ENCODE peak calls at places on chromosomes 13 and 19, in six cellular contexts. B is putamen; T is DMS153; A is NCI-H446; J is CD8-positive, alpha-beta T cell; I is T1000. U is an unnamed sample.

GRCh38 chr13:94329754-94330551 is 149.5 kb downstream of the DCT start:
- DNase-seq in B (no peak), T (no peak), A (no peak), J (no peak), I (no peak), U (no peak)

GRCh38 chr13:75494491-75494890 is 12.5 kb upstream of the TBC1D4 start:
- DNase-seq in B (no peak), T (no peak), A (no peak), J (no peak), I (no peak), U (no peak)

GRCh38 chr19:56294557-56294956 is 20.1 kb downstream of the ZSCAN5A start:
- DNase-seq in B (peak; percentile 24), T (peak; percentile 51), A (no peak), J (no peak), I (no peak), U (no peak)

GRCh38 chr19:17802137-17802858 is 7.4 kb downstream of the B3GNT3 start:
- DNase-seq in B (no peak), T (no peak), A (no peak), J (no peak), I (no peak), U (no peak)

GRCh38 chr13:94617389-94618000 is 15.8 kb downstream of the GPR180 start:
- DNase-seq in B (peak; percentile 32), T (no peak), A (no peak), J (no peak), I (no peak), U (no peak)

GRCh38 chr19:35264281-35265125 is 4.3 kb upstream of the USF2 start:
- DNase-seq in B (no peak), T (no peak), A (no peak), J (no peak), I (no peak), U (no peak)

GRCh38 chr19:6472713-6473112 is 8.6 kb downstream of the CRB3 start:
- DNase-seq in B (no peak), T (no peak), A (no peak), J (no peak), I (no peak), U (no peak)

GRCh38 chr19:51784922-51785690 is 9.9 kb upstream of the FPR3 start:
- DNase-seq in B (no peak), T (no peak), A (no peak), J (no peak), I (peak; percentile 73), U (peak; percentile 32)

GRCh38 chr19:31263317-31263716 is 85.9 kb downstream of the TSHZ3 start:
- DNase-seq in B (no peak), T (no peak), A (no peak), J (no peak), I (no peak), U (no peak)

GRCh38 chr13:96052655-96053002 is 572 bp downstream of the UGGT2 start:
- DNase-seq in B (peak; percentile 31), T (peak; percentile 55), A (no peak), J (no peak), I (no peak), U (peak; percentile 28)

GRCh38 chr19:12484371-12485322 is at the start of gene ZNF709:
- DNase-seq in B (peak; percentile 91), T (peak; percentile 71), A (peak; percentile 56), J (peak; percentile 85), I (peak; percentile 68), U (peak; percentile 78)

GRCh38 chr19:1310853-1311180 is 25.1 kb downstream of the EFNA2 start:
- DNase-seq in B (no peak), T (no peak), A (no peak), J (no peak), I (no peak), U (no peak)

GRCh38 chr19:45952691-45953505 is 20.8 kb downstream of the NOVA2 start:
- DNase-seq in B (no peak), T (peak; percentile 86), A (no peak), J (peak; percentile 14), I (no peak), U (no peak)

GRCh38 chr13:55345197-55345596 is 1795.5 kb upstream of the PRR20A start:
- DNase-seq in B (no peak), T (no peak), A (no peak), J (no peak), I (no peak), U (no peak)

GRCh38 chr13:41564046-41564445 is 106.7 kb downstream of the RGCC start:
- DNase-seq in B (no peak), T (no peak), A (no peak), J (no peak), I (no peak), U (no peak)

GRCh38 chr19:8517551-8518442 is 3.8 kb upstream of the ZNF414 start:
- DNase-seq in B (no peak), T (no peak), A (no peak), J (peak; percentile 54), I (no peak), U (no peak)

GRCh38 chr13:72638059-72638815 is 89.2 kb downstream of the MZT1 start:
- DNase-seq in B (no peak), T (no peak), A (no peak), J (no peak), I (no peak), U (no peak)

GRCh38 chr19:4889034-4889825 is 13.5 kb downstream of the ARRDC5 start:
- DNase-seq in B (no peak), T (no peak), A (peak; percentile 55), J (no peak), I (peak; percentile 37), U (no peak)

GRCh38 chr19:13164370-13165090 is 14.3 kb downstream of the IER2 start:
- DNase-seq in B (no peak), T (peak; percentile 68), A (no peak), J (peak; percentile 24), I (peak; percentile 47), U (no peak)

GRCh38 chr19:1045247-1045603 is 5.3 kb downstream of the ABCA7 start:
- DNase-seq in B (no peak), T (no peak), A (no peak), J (no peak), I (peak; percentile 66), U (no peak)

GRCh38 chr13:50152224-50152623 is 137.0 kb downstream of the KCNRG start:
- DNase-seq in B (no peak), T (no peak), A (no peak), J (no peak), I (no peak), U (no peak)

GRCh38 chr13:34364633-34365032 is 546.7 kb downstream of the RFC3 start:
- DNase-seq in B (no peak), T (no peak), A (no peak), J (no peak), I (no peak), U (no peak)

GRCh38 chr19:7897289-7897688 is 6.4 kb upstream of the MAP2K7 start:
- DNase-seq in B (no peak), T (no peak), A (no peak), J (no peak), I (no peak), U (no peak)

GRCh38 chr13:39350461-39350881 is 252.5 kb downstream of the LHFPL6 start:
- DNase-seq in B (no peak), T (no peak), A (no peak), J (no peak), I (no peak), U (no peak)